ENCODE peak calls at places on chromosome 11, in six cellular contexts. A is lower lobe of right lung; L is CD4-positive, alpha-beta T cell; J is astrocyte of the spinal cord; W is bronchial epithelial cell; H is tibial artery. R is an unnamed sample.

GRCh38 chr11:61042537-61042936 is 59.8 kb upstream of the CD5 start:
- DNase-seq in L (no peak), H (no peak), A (no peak), W (no peak), J (no peak), R (no peak)

GRCh38 chr11:16561150-16561549 is 177.3 kb upstream of the C11orf58 start:
- DNase-seq in A (no peak), H (no peak), J (no peak), W (peak), L (no peak), R (no peak)

GRCh38 chr11:116771935-116772334 is 852 bp downstream of the BUD13 start:
- DNase-seq in L (no peak), H (no peak), A (no peak), J (no peak), W (no peak), R (no peak)

GRCh38 chr11:71431271-71431670 is 16.9 kb downstream of the DHCR7 start:
- DNase-seq in J (no peak), W (no peak), L (no peak), H (no peak), A (no peak), R (no peak)

GRCh38 chr11:44351006-44351660 is 41.2 kb upstream of the ALX4 start:
- DNase-seq in A (no peak), J (no peak), H (no peak), W (no peak), L (no peak), R (no peak)

GRCh38 chr11:44443836-44444769 is 121.4 kb upstream of the CD82 start:
- DNase-seq in L (no peak), W (no peak), H (no peak), A (no peak), J (no peak), R (no peak)

GRCh38 chr11:6587360-6587953 is 16.0 kb downstream of the RRP8 start:
- DNase-seq in A (no peak), H (peak), J (no peak), L (no peak), W (no peak), R (no peak)

GRCh38 chr11:1307998-1308744 is 1.3 kb downstream of the TOLLIP start:
- DNase-seq in L (no peak), H (no peak), W (peak), A (no peak), J (peak), R (no peak)

GRCh38 chr11:31325162-31325561 is 44.4 kb downstream of the DCDC1 start:
- DNase-seq in A (no peak), W (peak), J (peak), H (no peak), L (no peak), R (no peak)

GRCh38 chr11:86577663-86578636 is 94.5 kb downstream of the ME3 start:
- DNase-seq in A (peak), W (peak), L (no peak), J (peak), H (peak), R (no peak)

GRCh38 chr11:1743587-1744136 is 6.7 kb downstream of the IFITM10 start:
- DNase-seq in H (peak), L (no peak), A (no peak), W (no peak), J (no peak), R (no peak)

GRCh38 chr11:98036810-98037209 is 983.9 kb upstream of the CNTN5 start:
- DNase-seq in W (no peak), H (no peak), J (no peak), A (no peak), L (no peak), R (no peak)

GRCh38 chr11:15945726-15946125 is 410.6 kb downstream of the SOX6 start:
- DNase-seq in H (no peak), J (no peak), W (no peak), A (no peak), L (no peak), R (no peak)

GRCh38 chr11:71451596-71452353 is 1.2 kb upstream of the NADSYN1 start:
- DNase-seq in L (no peak), W (no peak), A (no peak), J (no peak), H (peak), R (no peak)

GRCh38 chr11:74171630-74172465 is 759 bp downstream of the PPME1 start:
- DNase-seq in J (peak), W (peak), H (no peak), A (no peak), L (no peak), R (no peak)

GRCh38 chr11:75263944-75264349 is 23.4 kb downstream of the TPBGL start:
- DNase-seq in L (no peak), A (peak), J (no peak), H (peak), W (peak), R (no peak)

GRCh38 chr11:110497204-110497987 is 67.6 kb downstream of the FDX1 start:
- DNase-seq in L (no peak), H (no peak), J (no peak), A (no peak), W (peak), R (no peak)

GRCh38 chr11:73931039-73931645 is 19.7 kb upstream of the DNAJB13 start:
- DNase-seq in W (peak), J (peak), H (no peak), L (no peak), A (no peak), R (peak)

GRCh38 chr11:47946682-47947575 is 33.4 kb upstream of the PTPRJ start:
- DNase-seq in J (peak), W (peak), A (peak), H (peak), L (no peak), R (no peak)

GRCh38 chr11:66856496-66857233 is at the start of gene LRFN4:
- DNase-seq in J (no peak), A (no peak), L (peak), W (peak), H (no peak), R (no peak)

GRCh38 chr11:117107701-117108590 is 9.7 kb upstream of the SIK3 start:
- DNase-seq in J (no peak), L (no peak), W (no peak), H (no peak), A (no peak), R (no peak)

GRCh38 chr11:130313383-130314183 is 1.1 kb downstream of the ZBTB44 start:
- DNase-seq in J (peak), A (no peak), L (no peak), W (peak), H (no peak), R (no peak)

GRCh38 chr11:134554861-134555260 is 142.8 kb upstream of the B3GAT1 start:
- DNase-seq in H (no peak), W (no peak), A (no peak), L (no peak), J (no peak), R (no peak)

GRCh38 chr11:20909995-20910726 is 240.8 kb downstream of the NELL1 start:
- DNase-seq in L (no peak), W (no peak), J (no peak), H (no peak), A (no peak), R (no peak)

GRCh38 chr11:3163241-3163981 is 1.7 kb downstream of the OSBPL5 start:
- DNase-seq in J (no peak), H (peak), L (no peak), A (peak), W (no peak), R (no peak)

GRCh38 chr11:65417702-65418430 is 4.7 kb upstream of the NEAT1 start:
- DNase-seq in H (peak), J (peak), A (peak), L (peak), W (peak), R (no peak)

GRCh38 chr11:95584180-95584579 is 205.4 kb downstream of the FAM76B start:
- DNase-seq in H (no peak), W (peak), A (no peak), L (no peak), J (peak), R (no peak)

GRCh38 chr11:75461136-75461535 is 28.1 kb upstream of the KLHL35 start:
- DNase-seq in J (no peak), L (no peak), W (no peak), H (no peak), A (peak), R (no peak)

GRCh38 chr11:10607462-10607861 is 39.0 kb upstream of the LYVE1 start:
- DNase-seq in J (no peak), H (no peak), W (no peak), A (no peak), L (no peak), R (no peak)

GRCh38 chr11:102476812-102477211 is 24.2 kb upstream of the TMEM123 start:
- DNase-seq in J (no peak), W (peak), H (no peak), A (no peak), L (peak), R (no peak)

GRCh38 chr11:129732926-129733325 is 82.7 kb upstream of the TMEM45B start:
- DNase-seq in A (no peak), J (no peak), H (no peak), W (no peak), L (no peak), R (no peak)

GRCh38 chr11:121391914-121392313 is 60.2 kb upstream of the SORL1 start:
- DNase-seq in J (no peak), H (no peak), W (peak), A (peak), L (no peak), R (no peak)

GRCh38 chr11:47143322-47143721 is 33.4 kb downstream of the ARFGAP2 start:
- DNase-seq in L (no peak), J (peak), H (no peak), W (peak), A (no peak), R (no peak)

GRCh38 chr11:119729581-119730346 is 764 bp upstream of the NECTIN1 start:
- DNase-seq in L (no peak), W (peak), J (no peak), H (peak), A (peak), R (no peak)

GRCh38 chr11:7910389-7910788 is 20.7 kb downstream of the OR10A6 start:
- DNase-seq in L (no peak), W (peak), J (no peak), A (no peak), H (no peak), R (no peak)

GRCh38 chr11:131760191-131760951 is 390.0 kb downstream of the NTM start:
- DNase-seq in A (no peak), W (no peak), H (no peak), L (no peak), J (peak), R (no peak)

GRCh38 chr11:110305169-110306018 is 9.0 kb upstream of the RDX start:
- DNase-seq in H (no peak), J (peak), A (no peak), L (no peak), W (peak), R (no peak)

GRCh38 chr11:125903753-125904659 is at the start of gene DDX25:
- DNase-seq in A (no peak), J (no peak), W (no peak), H (no peak), L (no peak), R (peak)

GRCh38 chr11:15725246-15725645 is 610.5 kb downstream of the INSC start:
- DNase-seq in L (no peak), J (no peak), H (no peak), W (peak), A (no peak), R (no peak)

GRCh38 chr11:126109941-126110731 is 47.5 kb upstream of the CDON start:
- DNase-seq in H (peak), W (peak), L (no peak), J (peak), A (no peak), R (no peak)

GRCh38 chr11:69359735-69360470 is 65.9 kb downstream of the MYEOV start:
- DNase-seq in L (no peak), W (no peak), J (no peak), H (peak), A (no peak), R (no peak)

GRCh38 chr11:69361048-69361447 is 67.1 kb downstream of the MYEOV start:
- DNase-seq in W (no peak), A (peak), L (no peak), J (no peak), H (peak), R (no peak)

GRCh38 chr11:69361466-69361865 is 67.5 kb downstream of the MYEOV start:
- DNase-seq in J (no peak), L (no peak), H (peak), W (no peak), A (peak), R (no peak)

GRCh38 chr11:69360606-69361005 is 66.7 kb downstream of the MYEOV start:
- DNase-seq in J (no peak), A (peak), W (no peak), H (no peak), L (no peak), R (no peak)

GRCh38 chr11:69362315-69362714 is 68.4 kb downstream of the MYEOV start:
- DNase-seq in J (no peak), A (no peak), H (peak), W (no peak), L (no peak), R (no peak)
- TF ChIP-seq CTCF in J (no peak), A (no peak), H (no peak), W (no peak), L (no peak), R (no peak)

GRCh38 chr11:108584973-108585372 is 8.6 kb downstream of the EXPH5 start:
- DNase-seq in A (no peak), H (no peak), W (peak), L (no peak), J (no peak), R (no peak)

GRCh38 chr11:108587109-108587508 is 6.5 kb downstream of the EXPH5 start:
- DNase-seq in L (no peak), W (no peak), H (no peak), A (no peak), J (no peak), R (no peak)

GRCh38 chr11:108589136-108589535 is 4.4 kb downstream of the EXPH5 start:
- DNase-seq in W (no peak), J (no peak), L (no peak), A (no peak), H (no peak), R (no peak)

GRCh38 chr11:108586600-108586999 is 7.0 kb downstream of the EXPH5 start:
- DNase-seq in L (no peak), W (no peak), A (no peak), J (no peak), H (no peak), R (no peak)

DNA sequence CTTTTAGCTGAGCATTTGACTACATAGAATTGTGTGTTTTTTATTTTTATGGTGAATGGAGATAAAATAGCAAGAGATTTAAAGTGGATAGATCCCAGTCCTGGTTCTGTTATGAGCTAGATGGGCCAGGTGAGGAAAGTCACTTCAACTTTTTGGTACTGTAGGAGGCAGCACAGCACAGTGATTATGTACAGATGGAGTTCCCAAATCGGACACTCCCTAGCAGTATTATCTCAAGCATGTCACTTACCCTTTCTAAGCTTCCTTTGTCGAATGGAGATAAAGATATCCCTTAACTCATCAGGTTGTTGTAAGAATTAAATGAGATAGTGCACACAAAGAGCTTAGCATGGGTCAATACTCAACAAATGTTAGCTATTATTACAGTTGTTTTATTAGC is 5.3 kb downstream of the EXPH5 start:
- DNase-seq in A (no peak), W (no peak), L (no peak), H (no peak), J (no peak), R (no peak)
- TF ChIP-seq CTCF in A (no peak), W (no peak), L (no peak), H (no peak), J (no peak), R (no peak)

GRCh38 chr11:57763568-57763967 is 2.0 kb downstream of the CTNND1 start:
- DNase-seq in L (no peak), H (no peak), W (no peak), A (no peak), J (peak), R (no peak)
- TF ChIP-seq CTCF in L (no peak), H (peak), W (peak), A (peak), J (peak), R (peak)

GRCh38 chr11:124891390-124891861 is 6.2 kb downstream of the ROBO4 start:
- DNase-seq in J (no peak), L (no peak), H (peak), A (no peak), W (no peak), R (no peak)
- TF ChIP-seq CTCF in J (no peak), L (no peak), H (no peak), A (no peak), W (no peak), R (no peak)

GRCh38 chr11:118258410-118258809 is 5.7 kb downstream of the MPZL2 start:
- DNase-seq in W (peak), J (no peak), H (no peak), A (no peak), L (no peak), R (no peak)
- TF ChIP-seq CTCF in W (peak), J (peak), H (no peak), A (no peak), L (no peak), R (peak)

GRCh38 chr11:84524422-84525051 is 1102.6 kb downstream of the DLG2 start:
- DNase-seq in J (peak), W (peak), A (no peak), H (no peak), L (no peak), R (no peak)
- TF ChIP-seq CTCF in J (peak), W (peak), A (peak), H (peak), L (no peak), R (peak)

GRCh38 chr11:58125469-58125868 is at the start of gene OR9I1:
- DNase-seq in H (no peak), A (no peak), J (no peak), W (no peak), L (no peak), R (no peak)
- TF ChIP-seq CTCF in H (no peak), A (no peak), J (no peak), W (no peak), L (no peak), R (no peak)

DNA sequence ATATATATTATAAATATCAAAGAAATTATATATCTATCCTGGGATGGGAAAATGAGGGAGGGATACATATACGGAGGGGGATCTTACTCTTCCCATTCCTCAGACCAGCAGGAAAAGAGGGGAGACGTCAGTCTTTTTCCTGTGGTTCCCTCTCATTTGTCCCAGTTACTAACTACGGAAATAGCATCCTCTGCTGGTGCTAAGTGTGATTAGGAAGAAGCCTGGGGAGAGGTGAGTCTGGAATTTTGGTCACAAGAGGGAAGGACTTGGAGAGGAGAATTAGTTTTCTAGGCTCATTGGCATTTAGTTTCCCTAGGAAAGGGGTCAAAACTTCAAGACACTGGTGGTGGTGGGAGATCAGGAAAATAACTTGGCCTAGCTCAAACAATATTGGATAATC is 11.6 kb downstream of the MED19 start:
- DNase-seq in L (no peak), H (no peak), J (no peak), A (no peak), W (no peak), R (no peak)
- TF ChIP-seq CTCF in L (no peak), H (no peak), J (no peak), A (no peak), W (no peak), R (no peak)